ENCODE peak calls at places on chromosomes 7 and 10, in four cellular contexts. N, J, P and B are unnamed samples.

GRCh38 chr10:58859541-58859940 is 316.9 kb upstream of the PHYHIPL start:
- DNase-seq in N (no peak), J (no peak), P (no peak), B (no peak)

GRCh38 chr10:17607603-17608332 is 9.4 kb downstream of the HACD1 start:
- DNase-seq in N (no peak), P (peak), J (peak), B (peak)

GRCh38 chr10:49353026-49353894 is 42.6 kb downstream of the DRGX start:
- DNase-seq in P (no peak), J (no peak), N (no peak), B (no peak)

GRCh38 chr10:52314007-52314821 is at the start of gene DKK1:
- DNase-seq in P (peak), N (no peak), J (no peak), B (peak)

GRCh38 chr7:21939136-21939857 is 6.4 kb downstream of the CDCA7L start:
- DNase-seq in J (no peak), N (peak), P (no peak), B (no peak)

GRCh38 chr7:98234429-98235147 is 17.4 kb downstream of the TECPR1 start:
- DNase-seq in N (no peak), P (no peak), J (no peak), B (no peak)

GRCh38 chr7:2522780-2523433 is 3.3 kb downstream of the LFNG start:
- DNase-seq in N (no peak), J (no peak), P (peak), B (no peak)

GRCh38 chr10:53123311-53123710 is 350.7 kb upstream of the MBL2 start:
- DNase-seq in P (no peak), J (no peak), N (no peak), B (no peak)

GRCh38 chr7:27952393-27953290 is 212.7 kb downstream of the TAX1BP1 start:
- DNase-seq in N (no peak), J (no peak), P (no peak), B (no peak)

GRCh38 chr7:41886906-41887311 is 184.0 kb upstream of the INHBA start:
- DNase-seq in N (no peak), J (no peak), P (no peak), B (no peak)

GRCh38 chr7:36048141-36048901 is 104.7 kb upstream of the EEPD1 start:
- DNase-seq in N (no peak), J (no peak), P (no peak), B (no peak)

GRCh38 chr10:103276941-103277712 is at the start of gene INA:
- DNase-seq in P (no peak), J (no peak), N (no peak), B (peak)

GRCh38 chr10:107616463-107617131 is 452.1 kb upstream of the SORCS1 start:
- DNase-seq in N (no peak), P (no peak), J (no peak), B (no peak)

GRCh38 chr10:75038335-75038734 is 73.1 kb upstream of the SAMD8 start:
- DNase-seq in N (no peak), P (no peak), J (no peak), B (no peak)

GRCh38 chr7:149175150-149175549 is 20.2 kb upstream of the ZNF282 start:
- DNase-seq in J (no peak), P (no peak), N (no peak), B (no peak)

GRCh38 chr7:36526720-36527548 is 137.3 kb downstream of the ANLN start:
- DNase-seq in P (no peak), N (peak), J (peak), B (no peak)

GRCh38 chr10:34696423-34696822 is 118.7 kb downstream of the PARD3 start:
- DNase-seq in P (no peak), N (no peak), J (no peak), B (no peak)

GRCh38 chr7:30459591-30460245 is 18.9 kb downstream of the NOD1 start:
- DNase-seq in P (peak), J (no peak), N (no peak), B (no peak)

GRCh38 chr7:1911571-1911970 is 241.5 kb downstream of the ELFN1 start:
- DNase-seq in N (no peak), J (no peak), P (no peak), B (no peak)

GRCh38 chr10:3774018-3774813 is 10.8 kb downstream of the KLF6 start:
- DNase-seq in N (no peak), J (no peak), P (no peak), B (no peak)

GRCh38 chr7:471866-472639 is 47.6 kb downstream of the PDGFA start:
- DNase-seq in J (peak), P (peak), N (no peak), B (peak)

GRCh38 chr10:112953760-112954159 is 3.7 kb downstream of the TCF7L2 start:
- DNase-seq in J (no peak), P (no peak), N (no peak), B (no peak)

GRCh38 chr10:16521311-16522016 is at the start of gene C1QL3:
- DNase-seq in J (no peak), N (no peak), P (no peak), B (no peak)

GRCh38 chr10:89867964-89868363 is 166.6 kb downstream of the KIF20B start:
- DNase-seq in N (no peak), P (no peak), J (no peak), B (no peak)

GRCh38 chr7:138727336-138728099 is 26.4 kb upstream of the SVOPL start:
- DNase-seq in N (no peak), P (no peak), J (no peak), B (no peak)

GRCh38 chr7:106033735-106034134 is 70.7 kb downstream of the CDHR3 start:
- DNase-seq in P (no peak), J (no peak), N (no peak), B (no peak)

GRCh38 chr7:152406491-152406890 is 29.3 kb downstream of the KMT2C start:
- DNase-seq in N (no peak), P (no peak), J (no peak), B (no peak)

GRCh38 chr7:45922810-45923209 is 1.7 kb upstream of the IGFBP3 start:
- DNase-seq in J (no peak), N (no peak), P (no peak), B (no peak)

GRCh38 chr10:117461766-117462423 is 80.7 kb upstream of the EMX2 start:
- DNase-seq in P (no peak), N (no peak), J (no peak), B (peak)

GRCh38 chr7:30162622-30163124 is 27.9 kb downstream of the MTURN start:
- DNase-seq in P (peak), J (no peak), N (no peak), B (no peak)

GRCh38 chr7:7103343-7104313 is 78.7 kb upstream of the C1GALT1 start:
- DNase-seq in J (peak), N (peak), P (peak), B (peak)

GRCh38 chr7:85160223-85160622 is 26.6 kb downstream of the SEMA3D start:
- DNase-seq in J (no peak), N (peak), P (no peak), B (no peak)

GRCh38 chr10:71437537-71438058 is 40.9 kb downstream of the CDH23 start:
- DNase-seq in P (no peak), N (no peak), J (no peak), B (no peak)

GRCh38 chr7:2662273-2663120 is 25.5 kb upstream of the AMZ1 start:
- DNase-seq in N (no peak), P (no peak), J (no peak), B (no peak)

GRCh38 chr10:103493911-103494877 is 689 bp downstream of the NEURL1 start:
- DNase-seq in N (no peak), J (peak), P (no peak), B (peak)

GRCh38 chr10:97914171-97914836 is 64.7 kb downstream of the GOLGA7B start:
- DNase-seq in N (no peak), P (no peak), J (no peak), B (no peak)
- TF ChIP-seq FOXK2 in N (no peak), P (no peak), J (no peak), B (no peak)

DNA sequence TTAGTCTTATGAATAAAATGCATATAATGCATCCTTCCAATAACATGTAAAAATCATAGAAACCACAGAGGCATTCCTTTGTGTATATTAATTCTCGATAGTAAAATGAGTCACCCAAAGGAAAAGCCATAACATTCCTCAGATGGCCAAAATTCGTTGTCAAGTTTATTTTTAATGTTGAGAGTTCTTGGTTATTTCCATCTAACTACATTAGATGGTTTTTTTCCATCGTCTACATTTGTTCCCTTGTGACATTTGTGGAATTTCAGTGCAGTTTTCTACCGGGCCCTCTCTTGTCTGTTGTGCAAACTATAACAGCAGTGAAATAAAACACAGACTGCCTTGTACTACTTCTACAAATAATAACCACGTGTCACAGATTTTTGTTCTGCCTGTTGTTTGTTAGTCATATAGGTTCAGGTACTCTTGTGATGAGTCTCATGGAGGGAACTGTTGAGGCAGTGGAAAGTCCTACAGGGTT is 54.7 kb upstream of the CCAR1 start:
- DNase-seq in P (no peak), N (no peak), J (no peak), B (no peak)
- TF ChIP-seq SP1 in P (no peak), N (no peak), J (no peak), B (no peak)

GRCh38 chr7:142519790-142520078 is 229.5 kb upstream of the PRSS1 start:
- DNase-seq in P (no peak), N (no peak), J (no peak), B (no peak)

GRCh38 chr7:142523821-142524460 is 225.3 kb upstream of the PRSS1 start:
- DNase-seq in J (no peak), P (no peak), N (no peak), B (no peak)

GRCh38 chr7:142513221-142513955 is 235.9 kb upstream of the PRSS1 start:
- DNase-seq in N (no peak), J (no peak), P (no peak), B (no peak)

GRCh38 chr7:142516038-142516501 is 233.2 kb upstream of the PRSS1 start:
- DNase-seq in P (peak), N (peak), J (peak), B (peak)

GRCh38 chr7:142519077-142519789 is 230.0 kb upstream of the PRSS1 start:
- DNase-seq in J (no peak), N (no peak), P (no peak), B (no peak)
- TF ChIP-seq FOXK2 in J (no peak), N (no peak), P (no peak), B (no peak)

DNA sequence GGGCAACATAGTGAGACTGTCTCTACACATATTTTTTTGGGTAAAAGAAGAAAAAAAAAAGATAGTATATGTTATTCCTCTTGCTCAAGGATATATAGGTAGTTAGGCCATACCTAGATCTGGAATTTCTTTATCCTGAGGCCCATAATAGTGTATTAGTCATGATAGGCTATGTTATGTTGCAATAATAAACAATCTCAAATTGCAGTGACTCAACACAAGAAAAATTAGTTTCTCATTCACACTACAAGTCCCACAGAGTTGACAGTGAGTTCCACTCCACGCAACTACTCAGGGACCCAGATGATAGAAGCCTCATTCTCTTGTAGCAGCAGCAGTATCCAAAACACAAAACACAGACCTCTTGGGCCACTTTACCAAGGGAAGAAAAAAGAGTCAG is 7.3 kb upstream of the C10orf67 start:
- DNase-seq in N (no peak), J (no peak), P (no peak), B (no peak)
- TF ChIP-seq SP1 in N (no peak), J (no peak), P (no peak), B (no peak)